ENCODE peak calls at places on chromosomes 12 and 14, in six cellular contexts. A is PC-3, D is neural progenitor cell, O is GM23248, W is GM23338, P is MM.1S. B is an unnamed sample. For H3F3A, the result is how much of the 10 kb centered on the place peaks cover.

GRCh38 chr14:96805906-96806305 is 8.7 kb downstream of the VRK1 start:
- DNase-seq in A (peak), D (no peak), O (no peak), W (no peak), P (no peak), B (no peak)

GRCh38 chr12:79934309-79935020 is 432 bp downstream of the PPP1R12A start:
- DNase-seq in A (no peak), D (no peak), O (no peak), W (peak), P (peak), B (no peak)

GRCh38 chr12:63086149-63086915 is 64.7 kb downstream of the AVPR1A start:
- DNase-seq in A (no peak), D (no peak), O (no peak), W (no peak), P (no peak), B (no peak)

GRCh38 chr12:20011200-20011599 is 357.1 kb upstream of the PDE3A start:
- DNase-seq in A (no peak), D (no peak), O (no peak), W (no peak), P (no peak), B (no peak)

GRCh38 chr12:115938794-115939377 is 338.6 kb downstream of the MED13L start:
- DNase-seq in A (no peak), D (no peak), O (no peak), W (no peak), P (no peak), B (no peak)

GRCh38 chr14:21263284-21264024 is 5.8 kb downstream of the HNRNPC start:
- DNase-seq in A (no peak), D (no peak), O (peak), W (no peak), P (peak), B (no peak)

GRCh38 chr12:54021432-54022013 is 6.7 kb upstream of the HOXC6 start:
- DNase-seq in A (no peak), D (peak), O (peak), W (peak), P (no peak), B (no peak)

GRCh38 chr12:130013771-130014484 is 110.1 kb upstream of the TMEM132D start:
- DNase-seq in A (peak), D (peak), O (peak), W (peak), P (no peak), B (no peak)

DNA sequence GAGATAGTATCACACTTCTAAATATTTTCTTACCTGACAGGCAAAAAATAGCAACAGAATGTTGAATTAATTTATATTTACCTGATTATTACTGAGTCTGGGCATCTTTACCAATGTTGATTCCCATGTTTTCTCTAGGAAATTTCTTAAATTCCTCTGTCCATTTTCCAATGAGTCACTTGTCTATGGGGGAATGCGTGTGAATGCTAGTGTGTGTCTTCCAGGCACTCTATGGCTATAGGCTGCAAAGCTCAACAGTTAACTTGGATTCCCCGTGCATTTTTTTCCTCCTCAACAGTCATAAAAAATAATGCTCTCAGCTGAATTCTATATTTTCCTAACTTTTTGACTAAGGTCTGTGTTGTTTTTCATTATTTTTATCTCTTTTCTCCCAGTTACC is 1385.8 kb upstream of the FLRT2 start:
- DNase-seq in A (no peak), D (no peak), O (no peak), W (no peak), P (no peak), B (no peak)
- H3F3A ChIP-seq in A (under half), D (under half), O (under half), W (under half), P (under half), B (under half)

DNA sequence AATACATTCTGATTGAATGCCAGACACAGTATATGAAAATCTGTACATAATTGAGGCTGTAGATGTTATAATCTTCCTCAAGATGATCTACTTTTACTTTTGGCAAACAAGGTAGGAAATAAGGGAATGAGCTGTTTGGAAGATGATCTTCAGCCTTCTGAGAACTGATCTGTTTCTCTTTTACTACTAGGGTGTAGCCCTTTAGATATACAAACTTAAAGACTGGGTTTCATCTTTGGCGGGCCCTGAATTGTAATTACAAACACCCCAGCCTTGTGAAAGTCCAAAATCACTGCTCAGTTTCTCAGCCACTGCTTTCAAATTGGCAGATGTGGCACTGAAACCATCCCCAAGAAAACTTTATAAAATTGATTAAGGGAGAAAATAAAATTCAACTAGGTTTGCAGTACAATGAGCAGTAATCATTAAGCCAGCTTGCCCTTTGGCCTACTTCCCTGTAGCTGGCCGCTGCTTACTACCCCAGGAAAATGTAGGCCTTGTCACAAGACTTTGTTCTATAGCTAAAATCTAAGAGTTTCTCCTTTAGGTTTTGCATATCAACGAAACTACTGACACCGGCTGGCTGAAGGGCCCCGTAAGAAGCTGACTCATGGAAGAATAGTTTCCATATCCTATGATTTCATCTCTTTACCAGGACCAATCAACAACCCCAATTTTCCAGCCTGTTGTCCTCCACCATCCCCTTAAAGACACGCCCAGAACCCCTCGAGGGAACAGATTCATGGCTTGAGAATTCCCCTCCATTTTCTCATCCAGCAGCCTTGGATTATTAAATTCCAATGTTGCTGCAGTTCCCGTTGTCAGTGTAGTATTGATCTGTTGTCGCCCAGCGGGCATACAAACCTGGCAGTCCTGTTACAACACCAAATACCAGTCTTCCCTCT is 210.8 kb downstream of the PCNX1 start:
- DNase-seq in A (peak), D (no peak), O (peak), W (peak), P (no peak), B (peak)
- H3F3A ChIP-seq in A (under half), D (under half), O (under half), W (under half), P (under half), B (under half)

GRCh38 chr12:122862110-122862634 is 26.9 kb downstream of the HIP1R start:
- DNase-seq in A (no peak), D (no peak), O (no peak), W (no peak), P (no peak), B (no peak)
- H3F3A ChIP-seq in A (under half), D (under half), O (under half), W (under half), P (under half), B (under half)

GRCh38 chr12:32201096-32201495 is 94.4 kb downstream of the BICD1 start:
- DNase-seq in A (no peak), D (no peak), O (no peak), W (no peak), P (no peak), B (no peak)

GRCh38 chr12:32198555-32198954 is 91.9 kb downstream of the BICD1 start:
- DNase-seq in A (peak), D (no peak), O (peak), W (no peak), P (no peak), B (no peak)

GRCh38 chr12:32201996-32202395 is 95.3 kb downstream of the BICD1 start:
- DNase-seq in A (no peak), D (no peak), O (no peak), W (no peak), P (no peak), B (no peak)

GRCh38 chr12:32196250-32197198 is 89.9 kb downstream of the BICD1 start:
- DNase-seq in A (no peak), D (no peak), O (no peak), W (no peak), P (no peak), B (no peak)

DNA sequence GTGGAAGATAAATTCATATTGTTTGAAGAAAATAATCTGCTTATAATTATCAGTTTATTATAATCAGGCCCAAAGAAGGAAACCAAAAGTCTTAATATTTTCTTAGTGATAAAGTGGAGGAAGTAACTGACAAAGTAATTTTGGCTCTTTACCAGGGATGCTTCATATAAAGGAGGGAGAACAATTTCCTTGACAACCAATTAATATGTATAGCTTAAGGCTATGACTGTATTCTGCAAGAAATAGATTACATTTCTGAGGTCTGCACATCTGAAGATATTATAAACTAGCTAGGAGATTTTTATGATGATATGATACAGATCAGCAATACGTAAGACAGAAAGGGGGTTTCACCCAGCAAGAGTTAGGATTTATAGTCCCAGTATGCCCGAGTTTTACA is 90.8 kb downstream of the BICD1 start:
- DNase-seq in A (no peak), D (no peak), O (peak), W (no peak), P (no peak), B (no peak)
- H3F3A ChIP-seq in A (under half), D (under half), O (under half), W (under half), P (under half), B (under half)

GRCh38 chr12:68638171-68638570 is 27.5 kb downstream of the RAP1B start:
- DNase-seq in A (no peak), D (no peak), O (no peak), W (no peak), P (no peak), B (no peak)
- H3F3A ChIP-seq in A (under half), D (under half), O (under half), W (under half), P (under half), B (under half)

GRCh38 chr12:122006186-122006926 is 15.3 kb upstream of the BCL7A start:
- DNase-seq in A (no peak), D (no peak), O (no peak), W (no peak), P (no peak), B (no peak)
- H3F3A ChIP-seq in A (under half), D (under half), O (under half), W (under half), P (under half), B (under half)

B was measured in PC-9.